ENCODE peak calls at places on chromosome 17, in eight cellular contexts. E is coronary artery; O is keratinocyte; M is heart right ventricle; P is ovary; B is suprapubic skin; G is SK-N-SH; V is CD8-positive, alpha-beta T cell. U is an unnamed sample.

GRCh38 chr17:8868529-8868951 is 1.1 kb upstream of the PIK3R6 start:
- DNase-seq in E (no peak), O (no peak), M (no peak), P (no peak), B (no peak), G (no peak), V (no peak), U (no peak)

GRCh38 chr17:27532269-27533067 is 76.2 kb downstream of the KSR1 start:
- DNase-seq in E (no peak), O (no peak), M (no peak), P (peak), B (no peak), G (no peak), V (no peak), U (no peak)

GRCh38 chr17:54900457-54901229 is at the start of gene TOM1L1:
- DNase-seq in E (peak), O (peak), M (peak), P (peak), B (peak), G (peak), V (no peak), U (peak)

GRCh38 chr17:42937712-42938596 is 26.3 kb downstream of the AARSD1 start:
- DNase-seq in E (no peak), O (no peak), M (no peak), P (peak), B (no peak), G (peak), V (peak), U (no peak)

GRCh38 chr17:81250286-81251090 is 11.4 kb downstream of the NDUFAF8 start:
- DNase-seq in E (no peak), O (no peak), M (peak), P (no peak), B (no peak), G (no peak), V (no peak), U (peak)

GRCh38 chr17:17300624-17301568 is 2.3 kb upstream of the NT5M start:
- DNase-seq in E (no peak), O (no peak), M (peak), P (peak), B (peak), G (no peak), V (peak), U (no peak)

GRCh38 chr17:57138956-57139576 is 54.0 kb downstream of the AKAP1 start:
- DNase-seq in E (no peak), O (no peak), M (no peak), P (no peak), B (no peak), G (no peak), V (no peak), U (no peak)

GRCh38 chr17:37092041-37092440 is 143.3 kb downstream of the AATF start:
- DNase-seq in E (no peak), O (no peak), M (no peak), P (no peak), B (no peak), G (no peak), V (no peak), U (no peak)

GRCh38 chr17:51612692-51613091 is 352.3 kb downstream of the UTP18 start:
- DNase-seq in E (no peak), O (no peak), M (no peak), P (no peak), B (no peak), G (peak), V (no peak), U (no peak)

GRCh38 chr17:74332017-74332650 is 6.1 kb downstream of the KIF19 start:
- DNase-seq in E (no peak), O (no peak), M (no peak), P (no peak), B (no peak), G (no peak), V (peak), U (no peak)

GRCh38 chr17:56978441-56979090 is 635 bp downstream of the SCPEP1 start:
- DNase-seq in E (no peak), O (no peak), M (no peak), P (no peak), B (no peak), G (peak), V (no peak), U (no peak)

GRCh38 chr17:61689610-61690180 is 98.7 kb upstream of the NACA2 start:
- DNase-seq in E (no peak), O (no peak), M (no peak), P (no peak), B (no peak), G (no peak), V (no peak), U (no peak)

GRCh38 chr17:77288115-77288619 is 147.4 kb downstream of the SEC14L1 start:
- DNase-seq in E (no peak), O (peak), M (no peak), P (no peak), B (no peak), G (no peak), V (no peak), U (no peak)

GRCh38 chr17:46876353-46876887 is 25.0 kb downstream of the WNT9B start:
- DNase-seq in E (no peak), O (peak), M (no peak), P (no peak), B (no peak), G (peak), V (no peak), U (no peak)

DNA sequence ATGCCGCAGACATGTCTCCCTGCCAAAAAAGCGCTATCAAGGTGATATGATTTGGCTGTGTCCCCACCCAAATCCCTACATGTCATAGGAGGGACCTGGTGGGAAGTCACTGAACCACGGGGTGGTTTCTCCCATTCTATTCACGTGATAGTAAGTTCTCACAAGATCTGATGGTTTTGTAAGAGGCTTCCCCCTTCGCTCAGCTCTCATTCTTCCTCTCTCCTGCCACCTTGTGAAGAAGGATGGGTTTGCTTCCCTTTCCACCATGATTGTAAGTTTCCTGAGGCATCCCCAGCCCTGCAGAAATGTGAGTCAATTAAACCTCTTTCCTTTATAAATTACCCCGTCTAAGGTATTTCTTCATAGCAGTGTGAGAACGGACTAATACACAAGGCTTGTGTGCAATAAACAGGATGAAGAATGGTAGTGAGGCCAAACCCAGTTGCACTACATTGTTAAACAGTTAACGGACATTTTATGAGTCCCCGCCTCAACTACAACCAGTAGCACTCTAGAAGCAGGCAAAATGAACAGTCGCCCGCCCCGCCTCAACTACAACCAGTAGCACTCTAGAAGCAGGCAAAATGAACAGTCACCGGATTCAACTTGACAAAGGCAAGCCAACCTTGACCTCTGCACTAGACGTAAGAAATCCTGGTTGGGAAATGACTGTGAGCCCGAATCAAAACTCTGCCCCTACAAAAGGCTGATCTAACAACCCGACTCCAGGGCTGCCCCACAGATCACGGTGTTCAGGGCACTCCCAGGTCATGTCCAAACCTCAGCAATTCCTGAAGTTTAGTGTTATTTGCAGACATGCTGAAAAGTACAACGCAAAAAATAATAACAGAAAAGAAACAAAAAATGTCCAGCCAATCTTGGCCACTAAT is 26.3 kb downstream of the VPS53 start:
- DNase-seq in E (no peak), O (no peak), M (no peak), P (no peak), B (no peak), G (no peak), V (no peak), U (no peak)
- TF ChIP-seq CTCF in E (no peak), O (no peak), M (peak), P (no peak), B (no peak), G (peak), V (no peak), U (peak)

DNA sequence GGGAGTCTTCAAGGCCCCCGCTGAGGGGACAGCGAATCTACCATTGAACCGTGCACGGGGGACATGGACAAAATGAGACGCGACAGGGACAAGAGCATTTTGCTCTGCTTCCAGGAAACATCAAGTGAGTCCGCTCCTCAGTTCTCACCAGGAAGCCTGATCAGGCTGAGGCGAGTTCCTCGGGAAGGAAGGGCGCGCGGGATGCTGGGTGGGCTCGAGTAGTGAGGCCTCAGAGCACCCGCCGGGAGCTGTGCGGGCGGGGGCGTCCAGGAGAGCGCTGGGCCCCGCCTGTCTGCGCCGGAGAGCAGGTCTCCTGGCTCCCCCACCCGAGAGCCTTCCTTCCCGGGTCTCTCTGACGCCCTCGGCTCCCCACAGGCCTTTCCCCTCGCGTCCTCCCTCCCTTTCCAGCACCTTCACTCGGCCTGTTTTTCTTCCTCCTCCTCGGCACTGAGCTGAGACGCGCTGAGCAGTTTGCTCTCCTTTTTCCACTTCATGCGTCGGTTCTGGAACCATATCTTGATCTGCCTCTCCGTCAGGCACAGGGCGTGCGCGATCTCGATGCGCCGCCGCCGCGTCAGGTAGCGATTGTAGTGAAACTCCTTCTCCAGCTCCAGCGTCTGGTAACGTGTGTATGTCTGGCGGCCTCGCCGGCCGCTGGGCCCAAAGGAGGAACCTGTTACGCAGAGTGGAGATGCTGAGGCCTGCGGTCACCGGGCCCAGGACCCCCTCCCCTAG is 2.6 kb upstream of the HOXB5 start:
- DNase-seq in E (no peak), O (no peak), M (no peak), P (no peak), B (no peak), G (no peak), V (no peak), U (no peak)
- H3K4me3 ChIP-seq in E (peak), O (no peak), M (no peak), P (no peak), B (peak), G (no peak), V (no peak), U (peak)

DNA sequence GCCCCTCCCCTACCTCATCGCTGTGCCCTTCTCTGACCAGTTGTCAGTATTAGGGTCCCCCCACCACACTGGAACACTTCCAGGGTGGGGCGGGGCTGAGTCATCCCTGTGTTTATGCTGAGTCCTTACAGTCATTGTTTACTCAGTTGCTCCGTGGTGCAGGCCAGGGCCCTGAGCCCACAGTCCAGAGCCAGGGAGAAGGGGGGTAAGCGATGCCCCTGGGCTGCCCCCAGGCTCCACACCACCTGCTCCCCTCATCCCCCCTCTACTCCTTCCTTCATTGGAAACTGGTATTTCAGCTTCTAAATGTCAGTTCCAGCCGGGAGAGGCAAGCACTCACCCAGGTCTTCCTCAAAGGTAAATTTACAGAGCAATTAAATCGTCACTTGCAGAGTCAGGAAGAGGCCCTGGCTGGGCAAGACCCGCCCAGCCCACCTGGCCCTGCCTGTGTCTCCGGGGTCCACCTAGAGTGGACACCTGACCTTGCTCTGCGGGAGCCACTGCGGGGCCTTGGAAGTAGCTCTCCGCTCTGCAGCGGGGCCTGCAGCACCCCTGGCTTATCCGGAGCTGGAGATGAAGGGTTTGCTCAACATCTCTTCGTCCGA is 4.8 kb downstream of the ATP2A3 start:
- DNase-seq in E (no peak), O (no peak), M (no peak), P (no peak), B (no peak), G (no peak), V (no peak), U (peak)
- H3K27ac ChIP-seq in E (peak), O (no peak), M (no peak), P (no peak), B (peak), G (no peak), V (no peak), U (peak)

DNA sequence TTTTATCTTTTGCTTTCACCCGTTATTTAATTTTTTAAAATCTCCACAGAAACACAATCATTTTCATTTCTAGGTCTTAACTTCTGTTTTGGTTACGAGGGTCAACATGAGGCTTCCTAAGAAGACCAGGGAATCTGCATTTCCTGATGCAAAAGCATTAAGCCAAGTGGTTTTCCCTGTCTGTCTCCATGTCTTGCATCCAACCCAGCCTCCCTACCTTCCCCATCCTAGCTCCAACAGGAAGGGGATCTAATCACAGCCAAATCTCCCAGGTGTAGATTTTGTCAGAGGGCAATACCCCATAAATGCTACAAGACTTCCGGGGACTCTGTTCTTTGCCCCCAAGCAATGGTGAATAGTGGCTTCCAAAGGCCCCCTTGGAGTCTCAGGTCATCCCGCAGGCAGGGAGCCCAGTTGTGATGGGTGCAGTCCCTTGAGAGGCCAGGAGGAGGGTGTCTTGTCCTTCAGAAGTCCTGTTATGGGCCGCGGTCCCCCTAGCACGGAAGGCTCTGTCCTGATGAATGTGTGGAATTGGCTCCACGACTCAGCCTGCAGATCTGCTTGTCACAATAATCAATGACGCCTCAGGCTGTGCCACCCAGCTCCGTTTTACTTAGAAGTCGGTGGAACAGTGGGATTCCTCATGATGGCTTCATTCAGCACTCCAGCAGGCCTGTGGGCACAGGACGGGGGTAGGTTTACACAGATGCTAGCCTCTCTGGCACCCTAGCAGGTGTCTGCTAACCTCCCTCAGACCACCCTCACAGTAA is 141.1 kb downstream of the RGS9 start:
- DNase-seq in E (no peak), O (no peak), M (peak), P (no peak), B (no peak), G (peak), V (peak), U (no peak)
- TF ChIP-seq CTCF in E (no peak), O (peak), M (peak), P (no peak), B (peak), G (peak), V (peak), U (no peak)

GRCh38 chr17:68771867-68772515 is 170.8 kb upstream of the FAM20A start:
- DNase-seq in E (no peak), O (no peak), M (no peak), P (no peak), B (no peak), G (peak), V (no peak), U (peak)
- H3K4me3 ChIP-seq in E (peak), O (no peak), M (no peak), P (peak), B (peak), G (peak), V (no peak), U (no peak)

DNA sequence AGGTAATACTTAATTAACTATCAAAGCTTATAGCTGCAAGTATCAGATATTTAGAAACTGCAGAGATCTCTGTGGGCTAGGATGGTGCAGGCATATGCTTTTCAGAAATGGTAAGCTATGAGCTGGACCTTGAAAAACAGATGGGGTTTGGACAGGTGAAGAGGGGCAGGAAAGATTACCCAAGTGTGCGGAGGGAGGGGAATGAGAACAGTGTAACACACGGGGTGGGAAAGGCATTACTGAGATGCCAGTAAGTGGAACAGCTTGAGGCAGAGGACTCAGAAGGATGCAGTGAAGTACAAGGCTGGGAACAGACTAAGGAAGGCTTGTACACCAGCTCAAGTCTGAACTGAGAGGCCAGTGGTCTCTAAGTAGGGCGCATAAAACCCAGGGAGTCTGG is 22.1 kb upstream of the EVPL start:
- DNase-seq in E (no peak), O (no peak), M (no peak), P (no peak), B (no peak), G (no peak), V (no peak), U (no peak)
- H3K27ac ChIP-seq in E (no peak), O (no peak), M (no peak), P (no peak), B (no peak), G (peak), V (peak), U (peak)